ENCODE peak calls at places on chromosomes 16 and 17, in nine cellular contexts. W is left ventricle myocardium inferior, B is thoracic aorta, O is left lung, H is psoas muscle, U is mesendoderm, Y is SJSA1, N is pancreas, V is ovary. Q is an unnamed sample. For H3K4me1, the result is how much of the 10 kb centered on the place peaks cover.

GRCh38 chr16:46739934-46740333 is 8.2 kb downstream of the MYLK3 start:
- DNase-seq in O (no peak), B (no peak), H (no peak), N (no peak), W (no peak), U (peak), Y (no peak), V (no peak), Q (peak)

GRCh38 chr17:37239690-37240344 is 136.0 kb upstream of the C17orf78 start:
- DNase-seq in V (no peak), H (no peak), W (no peak), U (peak), O (no peak), Y (no peak), N (no peak), B (no peak), Q (no peak)

GRCh38 chr17:78316867-78317816 is 42.7 kb downstream of the SOCS3 start:
- DNase-seq in B (no peak), O (peak), W (no peak), N (peak), V (no peak), U (peak), H (no peak), Y (no peak), Q (peak)

GRCh38 chr17:37792787-37793186 is 47.9 kb upstream of the HNF1B start:
- DNase-seq in Y (no peak), W (no peak), B (no peak), H (no peak), O (no peak), N (no peak), U (no peak), V (no peak), Q (no peak)

GRCh38 chr17:30780343-30780742 is 44.1 kb downstream of the CRLF3 start:
- DNase-seq in Y (no peak), H (no peak), U (no peak), O (no peak), W (no peak), V (no peak), B (no peak), N (no peak), Q (no peak)

GRCh38 chr17:81635431-81635830 is 1.5 kb downstream of the NPLOC4 start:
- DNase-seq in N (no peak), W (no peak), H (no peak), U (no peak), V (no peak), O (no peak), Y (no peak), B (no peak), Q (no peak)

GRCh38 chr16:82331974-82332750 is 162.1 kb upstream of the MPHOSPH6 start:
- DNase-seq in U (peak), H (no peak), Y (no peak), V (no peak), W (no peak), B (no peak), O (no peak), N (no peak), Q (no peak)

GRCh38 chr16:2777231-2777902 is at the start of gene ELOB:
- DNase-seq in N (peak), O (peak), W (peak), B (peak), V (peak), Y (peak), U (peak), H (peak), Q (peak)

GRCh38 chr17:5257124-5257523 is 22.5 kb upstream of the SCIMP start:
- DNase-seq in O (no peak), U (no peak), Y (no peak), N (no peak), V (no peak), W (no peak), B (no peak), H (no peak), Q (no peak)

GRCh38 chr17:7029096-7029495 is 6.2 kb downstream of the BCL6B start:
- DNase-seq in W (no peak), Y (no peak), O (no peak), B (no peak), V (no peak), H (no peak), N (no peak), U (no peak), Q (no peak)

GRCh38 chr17:3740611-3741073 is 16.9 kb downstream of the HASPIN start:
- DNase-seq in V (no peak), N (no peak), O (peak), W (no peak), H (no peak), B (no peak), Y (no peak), U (peak), Q (no peak)

GRCh38 chr17:72592967-72593325 is 472.1 kb downstream of the SOX9 start:
- DNase-seq in O (no peak), U (no peak), Y (no peak), B (no peak), W (no peak), N (no peak), V (no peak), H (no peak), Q (no peak)

GRCh38 chr17:3602499-3602898 is 6.7 kb downstream of the TRPV1 start:
- DNase-seq in N (no peak), H (no peak), Y (no peak), B (no peak), V (no peak), U (peak), O (no peak), W (no peak), Q (no peak)

GRCh38 chr16:11612110-11612981 is 25.6 kb upstream of the LITAF start:
- DNase-seq in H (no peak), W (peak), O (peak), Y (no peak), N (peak), U (peak), V (no peak), B (no peak), Q (peak)

GRCh38 chr16:88764913-88765349 is 20.1 kb downstream of the PIEZO1 start:
- DNase-seq in N (peak), Y (peak), W (no peak), U (peak), O (peak), B (no peak), V (no peak), H (no peak), Q (peak)

GRCh38 chr16:84499638-84500037 is 4.8 kb downstream of the MEAK7 start:
- DNase-seq in W (no peak), V (no peak), B (no peak), N (no peak), U (no peak), H (no peak), O (no peak), Y (no peak), Q (peak)

GRCh38 chr17:31907342-31907975 is 6.0 kb upstream of the UTP6 start:
- DNase-seq in H (peak), U (peak), N (no peak), V (peak), Y (peak), W (no peak), O (no peak), B (no peak), Q (peak)

GRCh38 chr17:33977729-33978514 is 277.2 kb upstream of the CCL2 start:
- DNase-seq in U (no peak), H (peak), Y (no peak), W (no peak), B (no peak), V (no peak), N (no peak), O (no peak), Q (no peak)

GRCh38 chr16:28544998-28545397 is 6.2 kb upstream of the NUPR1 start:
- DNase-seq in O (no peak), V (no peak), U (no peak), H (no peak), B (no peak), N (no peak), W (no peak), Y (no peak), Q (no peak)

GRCh38 chr16:79810449-79811189 is 210.1 kb upstream of the MAF start:
- DNase-seq in Y (no peak), B (no peak), V (no peak), O (no peak), N (no peak), H (no peak), W (no peak), U (peak), Q (no peak)

GRCh38 chr17:21132428-21132827 is 5.7 kb downstream of the DHRS7B start:
- DNase-seq in U (no peak), H (no peak), W (no peak), V (no peak), B (no peak), N (no peak), O (no peak), Y (no peak), Q (no peak)

GRCh38 chr17:43324205-43324893 is 74.4 kb upstream of the ARL4D start:
- DNase-seq in V (no peak), Y (peak), B (no peak), H (no peak), O (no peak), W (no peak), N (no peak), U (peak), Q (no peak)

GRCh38 chr17:80453126-80453979 is 23.1 kb downstream of the NPTX1 start:
- DNase-seq in O (no peak), H (no peak), W (no peak), B (no peak), N (no peak), V (no peak), U (no peak), Y (no peak), Q (no peak)
- H3K4me3 ChIP-seq in O (peak), H (peak), W (peak), B (peak), N (peak), V (no peak), U (no peak), Y (no peak), Q (peak)

GRCh38 chr17:74757931-74758845 is 9.8 kb downstream of the NHERF1 start:
- DNase-seq in H (no peak), O (no peak), W (peak), U (no peak), V (no peak), N (no peak), Y (peak), B (no peak), Q (no peak)
- H3K4me1 ChIP-seq in H (under half), O (half or more), W (half or more), U (under half), V (under half), N (under half), Y (half or more), B (under half), Q (under half)

GRCh38 chr17:75721463-75722011 is 278 bp downstream of the ITGB4 start:
- DNase-seq in N (no peak), H (no peak), Y (no peak), W (no peak), B (no peak), V (no peak), O (no peak), U (no peak), Q (no peak)
- H3K4me3 ChIP-seq in N (peak), H (peak), Y (no peak), W (peak), B (peak), V (peak), O (peak), U (no peak), Q (peak)

DNA sequence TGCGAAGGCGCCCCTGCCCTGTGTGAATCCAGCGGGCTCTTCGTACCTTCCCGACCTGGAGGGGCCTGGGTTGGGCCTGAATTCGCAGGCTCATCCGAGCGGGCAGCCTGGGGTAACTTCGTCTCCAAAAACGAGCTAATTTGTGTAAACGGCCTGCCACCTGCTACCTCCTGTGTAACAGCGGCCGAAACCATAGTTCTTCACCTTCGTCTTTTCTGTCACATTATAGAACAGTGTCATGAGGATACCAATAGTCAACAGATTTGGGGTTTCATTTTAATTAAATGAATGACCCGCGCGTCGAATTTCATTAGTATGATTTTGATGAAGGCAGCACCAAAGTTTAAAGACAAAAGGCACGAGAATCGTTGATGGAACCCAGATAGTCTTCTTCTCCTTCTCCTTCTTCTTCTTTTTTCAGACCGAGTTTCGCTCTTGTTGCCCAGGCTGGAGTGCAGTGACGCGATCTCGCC is 469 bp upstream of the CENPV start:
- DNase-seq in V (no peak), W (no peak), N (no peak), O (no peak), Y (no peak), B (no peak), U (no peak), H (no peak), Q (no peak)
- H3K4me1 ChIP-seq in V (under half), W (under half), N (under half), O (under half), Y (under half), B (under half), U (under half), H (under half), Q (under half)

GRCh38 chr17:75645501-75645888 is 12.3 kb downstream of the SMIM5 start:
- DNase-seq in W (no peak), O (peak), U (peak), B (no peak), V (no peak), N (peak), H (no peak), Y (no peak), Q (peak)
- H3K4me3 ChIP-seq in W (no peak), O (no peak), U (no peak), B (no peak), V (no peak), N (no peak), H (no peak), Y (no peak), Q (no peak)

GRCh38 chr17:17445925-17446665 is 30.7 kb upstream of the MED9 start:
- DNase-seq in W (no peak), N (peak), O (no peak), H (no peak), B (no peak), Y (peak), V (no peak), U (peak), Q (no peak)

GRCh38 chr17:17445296-17445924 is 31.4 kb upstream of the MED9 start:
- DNase-seq in O (no peak), Y (no peak), U (peak), H (no peak), V (no peak), W (no peak), B (no peak), N (no peak), Q (no peak)

GRCh38 chr17:17439971-17440843 is 36.6 kb upstream of the MED9 start:
- DNase-seq in Y (peak), N (peak), H (peak), V (no peak), U (peak), B (no peak), W (peak), O (peak), Q (peak)

GRCh38 chr17:17440938-17441730 is 35.7 kb upstream of the MED9 start:
- DNase-seq in O (no peak), U (no peak), V (no peak), B (no peak), W (no peak), H (no peak), Y (no peak), N (no peak), Q (no peak)

GRCh38 chr17:17443173-17443572 is 33.6 kb upstream of the MED9 start:
- DNase-seq in N (no peak), H (no peak), U (no peak), O (no peak), Y (no peak), B (no peak), W (no peak), V (no peak), Q (no peak)
- H3K4me1 ChIP-seq in N (under half), H (under half), U (under half), O (under half), Y (half or more), B (under half), W (under half), V (under half), Q (under half)

GRCh38 chr17:63988741-63989621 is 9.2 kb upstream of the PRR29 start:
- DNase-seq in N (no peak), V (no peak), U (peak), Y (no peak), B (no peak), O (no peak), W (peak), H (peak), Q (peak)
- H3K4me3 ChIP-seq in N (no peak), V (no peak), U (no peak), Y (no peak), B (peak), O (no peak), W (no peak), H (peak), Q (no peak)

Q was measured in upper lobe of right lung.